ENCODE peak calls at places on chromosomes 13 and 19, in eight cellular contexts. F is fibroblast of lung, T is PC-3, U is mammary epithelial cell, V is K562, L is neural progenitor cell, A is H1, E is IMR-90. K is an unnamed sample.

GRCh38 chr13:59946924-59947323 is 216.8 kb downstream of the DIAPH3 start:
- DNase-seq in F (no peak), T (no peak), U (no peak), V (no peak), L (no peak), A (no peak), E (peak), K (no peak)

GRCh38 chr13:33347866-33348265 is 62.3 kb upstream of the STARD13 start:
- DNase-seq in F (no peak), T (no peak), U (no peak), V (no peak), L (no peak), A (no peak), E (no peak), K (no peak)

GRCh38 chr13:39144941-39145533 is 106.8 kb downstream of the NHLRC3 start:
- DNase-seq in F (peak), T (peak), U (peak), V (peak), L (peak), A (peak), E (peak), K (peak)

GRCh38 chr19:33096005-33096404 is 15.0 kb downstream of the GPATCH1 start:
- DNase-seq in F (no peak), T (no peak), U (peak), V (no peak), L (no peak), A (no peak), E (no peak), K (peak)

GRCh38 chr19:45477713-45478453 is 10.1 kb downstream of the FOSB start:
- DNase-seq in F (no peak), T (peak), U (no peak), V (peak), L (peak), A (no peak), E (no peak), K (peak)

GRCh38 chr13:38325426-38325825 is 24.2 kb upstream of the UFM1 start:
- DNase-seq in F (no peak), T (no peak), U (no peak), V (no peak), L (no peak), A (no peak), E (no peak), K (no peak)

GRCh38 chr19:1213391-1214286 is 8.1 kb downstream of the STK11 start:
- DNase-seq in F (peak), T (no peak), U (peak), V (no peak), L (no peak), A (no peak), E (peak), K (peak)

GRCh38 chr13:76622336-76623045 is 263.7 kb downstream of the KCTD12 start:
- DNase-seq in F (peak), T (no peak), U (no peak), V (no peak), L (peak), A (no peak), E (no peak), K (peak)

GRCh38 chr13:20891768-20892167 is 10.8 kb downstream of the XPO4 start:
- DNase-seq in F (no peak), T (no peak), U (no peak), V (no peak), L (no peak), A (no peak), E (no peak), K (no peak)

GRCh38 chr13:20360041-20360491 is 127.9 kb upstream of the GJB6 start:
- DNase-seq in F (peak), T (peak), U (peak), V (peak), L (no peak), A (no peak), E (peak), K (peak)

GRCh38 chr13:111005808-111006494 is 91.1 kb upstream of the ANKRD10 start:
- DNase-seq in F (peak), T (no peak), U (no peak), V (no peak), L (no peak), A (no peak), E (peak), K (no peak)

GRCh38 chr19:41882568-41883462 is at the start of gene ARHGEF1:
- DNase-seq in F (peak), T (peak), U (peak), V (peak), L (peak), A (peak), E (no peak), K (peak)

GRCh38 chr19:2478756-2479555 is 3.0 kb downstream of the GADD45B start:
- DNase-seq in F (peak), T (peak), U (peak), V (no peak), L (peak), A (peak), E (peak), K (peak)

GRCh38 chr13:39283062-39283461 is 244.8 kb downstream of the NHLRC3 start:
- DNase-seq in F (no peak), T (no peak), U (no peak), V (no peak), L (no peak), A (no peak), E (no peak), K (no peak)

GRCh38 chr13:76711515-76712182 is 174.6 kb downstream of the KCTD12 start:
- DNase-seq in F (peak), T (peak), U (peak), V (no peak), L (no peak), A (no peak), E (peak), K (peak)

GRCh38 chr13:49517461-49517860 is 21.7 kb downstream of the PHF11 start:
- DNase-seq in F (peak), T (no peak), U (no peak), V (no peak), L (peak), A (no peak), E (no peak), K (peak)

GRCh38 chr19:2097330-2098327 is 914 bp downstream of the IZUMO4 start:
- DNase-seq in F (no peak), T (no peak), U (no peak), V (peak), L (peak), A (peak), E (no peak), K (no peak)

GRCh38 chr13:24719139-24719538 is 38.9 kb downstream of the ATP12A start:
- DNase-seq in F (no peak), T (no peak), U (no peak), V (no peak), L (no peak), A (no peak), E (no peak), K (no peak)

GRCh38 chr19:27679399-27679798 is 1533.6 kb downstream of the UQCRFS1 start:
- DNase-seq in F (no peak), T (no peak), U (no peak), V (no peak), L (no peak), A (no peak), E (no peak), K (no peak)

GRCh38 chr13:19573072-19573716 is 11.9 kb upstream of the TPTE2 start:
- DNase-seq in F (no peak), T (no peak), U (no peak), V (no peak), L (no peak), A (no peak), E (no peak), K (no peak)

GRCh38 chr13:76161143-76161542 is 525.0 kb downstream of the LMO7 start:
- DNase-seq in F (peak), T (no peak), U (no peak), V (no peak), L (no peak), A (no peak), E (peak), K (no peak)

GRCh38 chr13:42392706-42393572 is 121.0 kb downstream of the AKAP11 start:
- DNase-seq in F (peak), T (no peak), U (no peak), V (no peak), L (no peak), A (no peak), E (no peak), K (peak)

GRCh38 chr19:55809381-55810058 is 22.3 kb downstream of the NLRP11 start:
- DNase-seq in F (peak), T (peak), U (peak), V (peak), L (peak), A (peak), E (peak), K (no peak)

GRCh38 chr19:16073481-16073880 is 2.8 kb upstream of the TPM4 start:
- DNase-seq in F (no peak), T (no peak), U (no peak), V (no peak), L (no peak), A (peak), E (no peak), K (no peak)
- H3K4me2 ChIP-seq in F (no peak), T (no peak), U (no peak), V (no peak), L (no peak), A (no peak), E (no peak), K (no peak)

DNA sequence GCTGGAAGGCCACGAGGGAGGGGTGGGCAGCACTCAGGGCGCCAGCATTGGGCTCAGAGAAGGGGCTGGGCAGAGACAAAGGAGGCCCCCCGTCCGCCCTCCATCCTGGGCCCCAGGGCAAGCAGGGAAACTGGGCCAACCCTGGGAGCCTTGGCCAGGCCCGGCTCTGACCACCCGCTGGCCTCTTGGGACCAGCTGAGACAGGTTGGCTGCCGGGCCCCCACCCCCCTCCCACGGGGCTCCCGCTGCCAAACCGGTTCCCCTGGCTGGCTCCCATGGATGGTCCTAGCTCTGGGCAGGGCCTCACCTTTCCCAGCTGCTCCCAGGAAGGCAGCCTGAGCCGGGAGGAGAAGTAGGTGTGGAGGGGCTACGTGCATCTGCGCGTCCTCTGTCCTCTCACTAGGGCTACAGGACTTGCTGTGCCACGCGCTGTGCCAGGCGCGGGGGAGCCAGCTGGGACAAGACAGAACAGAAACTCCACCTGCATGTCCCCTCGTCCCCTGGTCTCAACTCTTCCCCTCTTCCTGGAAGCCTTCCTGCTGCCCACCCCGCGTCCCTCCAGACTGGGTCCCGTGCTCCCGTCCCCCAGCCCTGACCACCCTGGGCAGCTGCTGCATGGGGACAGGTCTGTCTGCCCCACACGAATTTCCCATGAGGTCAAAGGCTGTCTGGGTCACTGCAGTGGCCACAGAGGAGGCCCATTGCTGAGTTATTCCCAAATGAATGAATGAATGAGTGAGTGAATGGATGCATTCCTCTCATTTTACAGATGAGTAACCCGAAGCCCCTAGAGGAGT is 29.1 kb upstream of the NCCRP1 start:
- DNase-seq in F (no peak), T (peak), U (peak), V (no peak), L (no peak), A (no peak), E (no peak), K (peak)
- H3K4me2 ChIP-seq in F (no peak), T (peak), U (peak), V (no peak), L (no peak), A (peak), E (no peak), K (no peak)

GRCh38 chr19:39411006-39411831 is 1.2 kb upstream of the PLEKHG2 start:
- DNase-seq in F (peak), T (no peak), U (peak), V (peak), L (no peak), A (peak), E (peak), K (peak)

GRCh38 chr19:39411832-39412099 is 703 bp upstream of the PLEKHG2 start:
- DNase-seq in F (peak), T (peak), U (peak), V (peak), L (peak), A (peak), E (peak), K (peak)

GRCh38 chr19:39412867-39413268 is 399 bp downstream of the PLEKHG2 start:
- DNase-seq in F (no peak), T (no peak), U (no peak), V (no peak), L (no peak), A (no peak), E (no peak), K (no peak)

GRCh38 chr19:39413269-39413902 is 917 bp downstream of the PLEKHG2 start:
- DNase-seq in F (peak), T (no peak), U (no peak), V (peak), L (peak), A (peak), E (peak), K (peak)

GRCh38 chr19:39412100-39412866 is at the start of gene PLEKHG2:
- DNase-seq in F (peak), T (peak), U (peak), V (peak), L (peak), A (peak), E (peak), K (peak)
- H3K4me2 ChIP-seq in F (peak), T (peak), U (peak), V (peak), L (peak), A (peak), E (peak), K (peak)

DNA sequence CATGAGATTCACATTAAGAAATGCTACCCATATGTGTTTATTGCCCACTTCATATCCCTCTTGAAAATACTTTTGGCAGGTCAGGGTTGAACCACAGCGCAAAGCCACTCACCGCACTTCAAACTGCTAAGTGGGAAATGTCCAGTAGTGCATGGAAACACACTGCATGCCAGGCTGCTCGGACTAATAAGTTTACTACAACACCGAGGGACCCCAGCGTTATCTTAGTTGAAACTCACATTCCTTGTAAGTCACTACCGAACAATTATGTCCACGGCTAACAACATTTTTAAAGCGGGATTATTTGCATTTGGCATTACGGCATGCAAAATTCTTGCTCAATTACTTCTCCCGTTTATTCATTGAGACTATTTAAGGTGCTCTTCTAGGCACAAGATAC is 4.0 kb downstream of the BRD4 start:
- DNase-seq in F (no peak), T (no peak), U (no peak), V (no peak), L (no peak), A (no peak), E (no peak), K (no peak)
- H3K4me2 ChIP-seq in F (peak), T (peak), U (peak), V (peak), L (no peak), A (no peak), E (peak), K (peak)

DNA sequence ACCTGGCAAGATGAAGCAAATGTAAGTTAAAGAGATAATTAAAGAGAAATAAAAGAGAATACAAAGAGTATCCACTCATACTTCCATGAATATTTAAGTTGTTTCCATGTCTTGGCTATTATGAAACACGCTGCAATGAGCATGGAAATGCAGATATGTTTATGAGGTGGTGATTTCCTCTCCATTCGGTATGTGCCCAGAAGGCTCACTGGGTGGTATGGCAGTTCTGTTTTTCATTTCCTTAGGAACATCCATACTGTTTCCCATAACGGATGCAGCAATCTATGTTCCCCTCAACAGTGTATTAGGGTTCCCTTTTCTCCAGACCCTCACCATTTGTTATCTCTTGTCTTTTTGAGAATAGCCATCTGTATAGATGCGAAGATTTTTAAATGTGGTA is 272.6 kb upstream of the SOX21 start:
- DNase-seq in F (no peak), T (no peak), U (no peak), V (no peak), L (no peak), A (no peak), E (no peak), K (no peak)
- H3K4me2 ChIP-seq in F (no peak), T (no peak), U (no peak), V (no peak), L (no peak), A (peak), E (no peak), K (no peak)

GRCh38 chr19:48250290-48251025 is 5.3 kb downstream of the CARD8 start:
- DNase-seq in F (no peak), T (no peak), U (no peak), V (no peak), L (no peak), A (no peak), E (no peak), K (no peak)
- H3K4me2 ChIP-seq in F (no peak), T (no peak), U (no peak), V (no peak), L (no peak), A (no peak), E (no peak), K (no peak)

GRCh38 chr13:29855784-29856183 is 5.4 kb upstream of the UBL3 start:
- DNase-seq in F (no peak), T (no peak), U (no peak), V (no peak), L (no peak), A (no peak), E (no peak), K (no peak)
- H3K4me2 ChIP-seq in F (no peak), T (no peak), U (no peak), V (no peak), L (no peak), A (no peak), E (no peak), K (no peak)

GRCh38 chr13:71218960-71219359 is 648.0 kb downstream of the DACH1 start:
- DNase-seq in F (no peak), T (peak), U (no peak), V (no peak), L (peak), A (no peak), E (no peak), K (no peak)
- H3K4me2 ChIP-seq in F (no peak), T (no peak), U (no peak), V (no peak), L (peak), A (no peak), E (no peak), K (no peak)

GRCh38 chr19:53422551-53422950 is 9.2 kb upstream of the ZNF761 start:
- DNase-seq in F (no peak), T (no peak), U (no peak), V (no peak), L (no peak), A (no peak), E (no peak), K (no peak)
- H3K4me2 ChIP-seq in F (no peak), T (no peak), U (no peak), V (no peak), L (no peak), A (no peak), E (no peak), K (no peak)